ENCODE peak calls at places on chromosomes 5 and 9, in nine cellular contexts. X, P, Z, E, Y, F, I, D and Q are unnamed samples.

GRCh38 chr5:42881416-42882109 is 69.9 kb upstream of the SELENOP start:
- DNase-seq in E (no peak), I (no peak), Z (no peak), Y (no peak), P (no peak), D (no peak), F (no peak), X (no peak), Q (no peak)

GRCh38 chr9:132451276-132451675 is 41.3 kb downstream of the CFAP77 start:
- DNase-seq in I (no peak), F (no peak), D (no peak), P (no peak), E (no peak), Y (no peak), Z (no peak), X (no peak), Q (no peak)

GRCh38 chr9:99966720-99967119 is 60.3 kb downstream of the STX17 start:
- DNase-seq in F (peak; percentile 51), X (no peak), E (no peak), Z (no peak), I (peak; percentile 33), P (peak; percentile 38), D (no peak), Y (no peak), Q (no peak)

GRCh38 chr9:96413312-96414221 is 4.6 kb downstream of the ZNF367 start:
- DNase-seq in Y (no peak), P (no peak), D (no peak), F (no peak), I (no peak), X (peak; percentile 20), E (no peak), Z (no peak), Q (no peak)

GRCh38 chr5:72117281-72117680 is 10.0 kb downstream of the MAP1B start:
- DNase-seq in D (no peak), I (no peak), P (no peak), Z (no peak), Y (no peak), X (no peak), F (no peak), E (no peak), Q (no peak)

GRCh38 chr9:133571896-133572595 is 37.1 kb downstream of the FAM163B start:
- DNase-seq in Z (no peak), P (no peak), D (no peak), E (no peak), Y (no peak), F (no peak), X (no peak), I (no peak), Q (no peak)

GRCh38 chr5:171512397-171512796 is 93.0 kb downstream of the FGF18 start:
- DNase-seq in E (no peak), I (no peak), D (no peak), F (no peak), P (no peak), Y (no peak), Z (no peak), X (no peak), Q (no peak)

GRCh38 chr9:74497750-74498615 is 848 bp downstream of the RORB start:
- DNase-seq in D (no peak), X (peak; percentile 12), Y (no peak), P (no peak), I (no peak), E (no peak), Z (peak; percentile 17), F (peak; percentile 65), Q (no peak)

GRCh38 chr9:132977626-132978450 is 656 bp upstream of the GFI1B start:
- DNase-seq in D (peak; percentile 35), E (peak; percentile 39), I (peak; percentile 31), Z (peak; percentile 50), P (peak; percentile 42), Y (no peak), X (peak; percentile 66), F (peak; percentile 79), Q (no peak)

GRCh38 chr9:134962998-134963364 is 45.3 kb upstream of the FCN1 start:
- DNase-seq in P (no peak), F (no peak), Y (no peak), Z (no peak), I (no peak), D (no peak), X (no peak), E (no peak), Q (no peak)

GRCh38 chr5:66529704-66530103 is 66.5 kb upstream of the MAST4 start:
- DNase-seq in Z (no peak), P (no peak), F (no peak), X (no peak), D (no peak), E (no peak), I (no peak), Y (no peak), Q (no peak)

GRCh38 chr5:131814990-131815389 is 18.2 kb upstream of the FNIP1 start:
- DNase-seq in E (no peak), F (no peak), I (peak; percentile 91), D (no peak), P (peak; percentile 88), X (peak; percentile 71), Z (no peak), Y (no peak), Q (no peak)

GRCh38 chr5:110625376-110625999 is 101.0 kb downstream of the TMEM232 start:
- DNase-seq in D (no peak), X (peak; percentile 70), F (peak; percentile 31), Z (no peak), P (no peak), Y (no peak), E (no peak), I (peak; percentile 52), Q (no peak)

GRCh38 chr9:68546596-68547390 is 6.1 kb upstream of the TMEM252 start:
- DNase-seq in X (no peak), E (peak; percentile 41), Z (no peak), P (no peak), F (no peak), Y (no peak), D (no peak), I (no peak), Q (no peak)

GRCh38 chr5:142246263-142246662 is 78.6 kb downstream of the SPRY4 start:
- DNase-seq in I (peak; percentile 52), X (no peak), E (peak; percentile 66), Z (no peak), Y (no peak), F (no peak), D (no peak), P (peak; percentile 56), Q (peak; percentile 82)

GRCh38 chr5:135966165-135966564 is 11.4 kb upstream of the LECT2 start:
- DNase-seq in P (no peak), F (no peak), D (no peak), Z (no peak), I (no peak), Y (no peak), X (no peak), E (no peak), Q (no peak)

GRCh38 chr5:67476995-67477394 is 280.4 kb upstream of the CD180 start:
- DNase-seq in Z (no peak), D (no peak), X (no peak), F (no peak), I (no peak), Y (no peak), E (no peak), P (no peak), Q (no peak)

GRCh38 chr5:91119941-91120850 is 262.9 kb downstream of the ARRDC3 start:
- DNase-seq in Z (no peak), X (no peak), E (peak; percentile 61), Y (no peak), P (no peak), D (no peak), I (no peak), F (peak; percentile 29), Q (no peak)

GRCh38 chr5:34924462-34924765 is 4.9 kb upstream of the DNAJC21 start:
- DNase-seq in Z (no peak), X (no peak), Y (no peak), E (no peak), F (no peak), I (no peak), D (no peak), P (no peak), Q (no peak)
- H3K4me3 ChIP-seq in Z (no peak overlapping the region), X (no peak overlapping the region), Y (no peak overlapping the region), E (no peak overlapping the region), F (no peak overlapping the region), I (no peak overlapping the region), D (no peak overlapping the region), P (no peak overlapping the region), Q (no peak overlapping the region)

GRCh38 chr9:95112436-95113280 is 204.9 kb downstream of the FANCC start:
- DNase-seq in D (no peak), Z (no peak), F (no peak), I (no peak), Y (peak; percentile 45), E (no peak), P (no peak), X (no peak), Q (no peak)

GRCh38 chr9:95115104-95115503 is 202.4 kb downstream of the FANCC start:
- DNase-seq in Y (no peak), X (no peak), P (no peak), I (no peak), D (no peak), E (no peak), F (no peak), Z (no peak), Q (no peak)

GRCh38 chr9:95116820-95117204 is 200.7 kb downstream of the FANCC start:
- DNase-seq in F (no peak), Z (no peak), P (no peak), D (no peak), Y (no peak), I (no peak), E (no peak), X (no peak), Q (no peak)

GRCh38 chr9:95111716-95112115 is 205.8 kb downstream of the FANCC start:
- DNase-seq in F (no peak), Y (peak; percentile 31), I (no peak), Z (no peak), P (no peak), E (peak; percentile 12), X (no peak), D (no peak), Q (no peak)

GRCh38 chr9:95116002-95116819 is 201.3 kb downstream of the FANCC start:
- DNase-seq in P (no peak), Y (no peak), D (no peak), X (no peak), F (peak; percentile 65), Z (no peak), I (no peak), E (no peak), Q (no peak)
- TF ChIP-seq CTCF in P (peak; percentile 53), Y (no peak), D (no peak), X (peak; percentile 39), F (peak; percentile 70), Z (peak; percentile 29), I (no peak), E (no peak), Q (peak; percentile 17)

GRCh38 chr9:129835860-129836223 is 584 bp downstream of the USP20 start:
- DNase-seq in Z (no peak), I (peak; percentile 40), D (no peak), E (no peak), F (peak; percentile 85), Y (no peak), X (peak; percentile 39), P (peak; percentile 37), Q (no peak)
- H3K27ac ChIP-seq in Z (peak overlapping the region; percentile 94), I (peak overlapping the region; percentile 26), D (peak overlapping the region; percentile 78), E (peak overlapping the region; percentile 96), F (no peak overlapping the region), Y (peak overlapping the region; percentile 86), X (peak overlapping the region; percentile 75), P (peak overlapping the region; percentile 62), Q (peak overlapping the region; percentile 91)

DNA sequence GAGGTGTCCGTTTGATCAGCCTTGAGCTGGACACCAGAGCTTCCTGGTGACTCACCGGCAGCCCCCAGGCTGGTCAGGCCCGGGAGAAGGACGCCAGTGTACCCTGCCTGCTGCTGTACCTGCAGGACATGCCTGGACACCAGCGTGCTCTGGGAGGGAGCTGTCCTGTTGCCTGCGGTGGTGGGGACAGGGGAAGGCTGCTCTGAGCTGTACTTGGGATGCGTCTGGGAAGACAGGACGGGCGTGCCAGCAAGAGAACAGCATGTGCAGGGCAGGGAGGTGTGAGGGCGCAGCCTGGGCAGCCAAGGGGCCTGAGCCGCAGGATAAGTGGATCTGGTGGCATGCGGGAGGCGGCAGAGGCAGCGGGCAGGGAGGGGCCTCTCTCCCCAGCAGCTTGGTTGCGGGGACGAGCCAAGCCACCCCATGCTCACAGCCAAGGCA is 32.8 kb upstream of the TTLL11 start:
- DNase-seq in Y (no peak), P (peak; percentile 7), F (no peak), E (no peak), X (no peak), I (peak; percentile 12), D (no peak), Z (no peak), Q (no peak)
- H3K4me3 ChIP-seq in Y (no peak overlapping the region), P (peak overlapping the region; percentile 52), F (peak overlapping the region; percentile 44), E (peak overlapping the region; percentile 37), X (peak overlapping the region; percentile 26), I (no peak overlapping the region), D (no peak overlapping the region), Z (peak overlapping the region; percentile 47), Q (peak overlapping the region; percentile 58)